ENCODE peak calls at places on chromosomes 7 and 10, in four cellular contexts. A, Y, Z and S are unnamed samples.

GRCh38 chr10:22251751-22252285 is 34.0 kb upstream of the EBLN1 start:
- DNase-seq in A (peak; percentile 58), Y (peak; percentile 46), Z (no peak), S (peak; percentile 82)

GRCh38 chr7:2100278-2101205 is 132.2 kb downstream of the MAD1L1 start:
- DNase-seq in A (no peak), Y (no peak), Z (no peak), S (no peak)

GRCh38 chr10:28984431-28984830 is 304.4 kb upstream of the LYZL1 start:
- DNase-seq in A (peak; percentile 24), Y (no peak), Z (peak; percentile 46), S (peak; percentile 92)

GRCh38 chr7:22305706-22306105 is 51.2 kb downstream of the RAPGEF5 start:
- DNase-seq in A (no peak), Y (no peak), Z (no peak), S (no peak)

GRCh38 chr7:149884016-149884415 is 10.2 kb downstream of the ATP6V0E2 start:
- DNase-seq in A (no peak), Y (no peak), Z (no peak), S (no peak)

GRCh38 chr10:132627736-132628512 is 90.3 kb downstream of the INPP5A start:
- DNase-seq in A (no peak), Y (no peak), Z (peak; percentile 16), S (peak; percentile 60)

GRCh38 chr7:132436121-132436520 is 140.1 kb downstream of the PLXNA4 start:
- DNase-seq in A (no peak), Y (no peak), Z (no peak), S (no peak)

GRCh38 chr7:2164156-2164555 is 68.6 kb downstream of the MAD1L1 start:
- DNase-seq in A (no peak), Y (no peak), Z (no peak), S (no peak)

GRCh38 chr10:88991161-88991899 is 732 bp downstream of the FAS start:
- DNase-seq in A (peak; percentile 31), Y (peak; percentile 70), Z (peak; percentile 33), S (peak; percentile 86)

GRCh38 chr7:37230221-37230620 is 218.4 kb downstream of the ELMO1 start:
- DNase-seq in A (no peak), Y (no peak), Z (no peak), S (peak; percentile 58)

GRCh38 chr10:101018600-101019439 is 12.1 kb downstream of the PDZD7 start:
- DNase-seq in A (peak; percentile 18), Y (peak; percentile 87), Z (peak; percentile 51), S (peak; percentile 92)

GRCh38 chr7:107315821-107316220 is 147.0 kb downstream of the HBP1 start:
- DNase-seq in A (no peak), Y (no peak), Z (no peak), S (no peak)

GRCh38 chr7:157380416-157380815 is 43.6 kb downstream of the DNAJB6 start:
- DNase-seq in A (no peak), Y (no peak), Z (no peak), S (no peak)

GRCh38 chr7:100825760-100826545 is 1.4 kb downstream of the EPHB4 start:
- DNase-seq in A (no peak), Y (no peak), Z (peak; percentile 49), S (no peak)

GRCh38 chr7:42981595-42981994 is 49.4 kb downstream of the MRPL32 start:
- DNase-seq in A (no peak), Y (no peak), Z (no peak), S (no peak)